ENCODE peak calls at places on chromosomes 16 and 17, in nine cellular contexts. G, B, D, S, L, X, T, R and Z are unnamed samples.

GRCh38 chr17:67244621-67245072 is 349 bp downstream of the HELZ start:
- DNase-seq in B (no peak), G (no peak), S (no peak), T (no peak), D (no peak), L (peak; percentile 43), R (peak; percentile 51), X (peak; percentile 12), Z (peak; percentile 25)

GRCh38 chr16:13883881-13884280 is 36.1 kb upstream of the ERCC4 start:
- DNase-seq in T (no peak), G (no peak), L (no peak), X (no peak), S (no peak), B (no peak), D (no peak), R (no peak), Z (no peak)

GRCh38 chr17:16941072-16941641 is 30.8 kb downstream of the TNFRSF13B start:
- DNase-seq in T (no peak), D (no peak), S (no peak), B (no peak), R (no peak), X (no peak), L (no peak), G (no peak), Z (no peak)

GRCh38 chr17:78890111-78890897 is 12.7 kb downstream of the CEP295NL start:
- DNase-seq in D (no peak), B (no peak), T (peak; percentile 16), L (no peak), G (peak; percentile 52), S (peak; percentile 76), X (no peak), R (peak; percentile 89), Z (no peak)

GRCh38 chr16:1464894-1465566 is 9.8 kb downstream of the CLCN7 start:
- DNase-seq in B (no peak), G (no peak), S (no peak), D (no peak), L (no peak), R (peak; percentile 35), X (no peak), T (no peak), Z (no peak)

GRCh38 chr17:21235921-21236320 is 17.3 kb downstream of the NATD1 start:
- DNase-seq in L (no peak), S (no peak), B (no peak), G (no peak), X (no peak), R (no peak), D (no peak), T (no peak), Z (no peak)

GRCh38 chr16:77307764-77308561 is 108.8 kb downstream of the SYCE1L start:
- DNase-seq in L (no peak), R (no peak), D (no peak), X (no peak), S (no peak), T (no peak), G (no peak), B (peak; percentile 50), Z (no peak)

GRCh38 chr16:56682703-56683397 is 580 bp downstream of the MT1X start:
- DNase-seq in X (no peak), B (no peak), D (no peak), R (no peak), T (no peak), L (peak; percentile 4), G (peak; percentile 7), S (no peak), Z (no peak)

GRCh38 chr17:55763856-55764255 is 13.0 kb downstream of the PCTP start:
- DNase-seq in G (no peak), X (no peak), B (no peak), L (no peak), S (no peak), D (no peak), R (no peak), T (no peak), Z (no peak)

GRCh38 chr17:57730026-57730701 is 14.9 kb downstream of the CCDC182 start:
- DNase-seq in L (no peak), T (no peak), X (no peak), S (no peak), D (no peak), B (no peak), R (no peak), G (no peak), Z (no peak)

GRCh38 chr16:11665071-11665491 is 3.2 kb upstream of the SNN start:
- DNase-seq in R (no peak), S (no peak), X (no peak), B (no peak), D (no peak), L (no peak), G (peak; percentile 76), T (peak; percentile 37), Z (no peak)

GRCh38 chr17:64091116-64091515 is 38.8 kb downstream of the ERN1 start:
- DNase-seq in L (no peak), G (peak; percentile 35), X (no peak), D (no peak), B (peak; percentile 61), T (no peak), R (no peak), S (no peak), Z (no peak)

GRCh38 chr17:64091571-64091970 is 38.4 kb downstream of the ERN1 start:
- DNase-seq in T (no peak), R (no peak), X (no peak), G (no peak), S (no peak), L (no peak), B (no peak), D (no peak), Z (no peak)

GRCh38 chr17:64092111-64092510 is 37.8 kb downstream of the ERN1 start:
- DNase-seq in D (no peak), X (no peak), G (no peak), B (no peak), S (no peak), R (no peak), L (no peak), T (no peak), Z (no peak)

GRCh38 chr17:64087252-64088005 is 42.5 kb downstream of the ERN1 start:
- DNase-seq in X (no peak), R (no peak), D (no peak), L (no peak), T (no peak), G (no peak), B (no peak), S (no peak), Z (no peak)

DNA sequence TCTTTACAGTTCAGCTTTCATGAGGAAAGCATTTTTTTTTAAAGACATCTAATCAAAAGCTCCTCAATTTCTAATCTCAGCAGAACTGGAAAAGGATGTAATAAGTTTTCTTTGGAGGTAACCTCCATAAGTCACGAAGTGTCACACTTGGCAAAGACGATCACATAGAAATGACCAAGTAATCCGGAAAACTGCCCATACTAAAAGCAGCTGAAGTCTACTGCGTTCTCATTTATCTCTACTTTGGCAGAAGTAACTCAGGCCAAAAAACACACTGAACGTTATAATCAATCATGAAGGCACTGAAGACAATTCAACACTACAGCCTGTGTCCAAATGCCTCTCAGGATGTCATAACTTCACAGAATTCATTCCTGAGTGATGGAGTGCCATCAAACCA is 39.8 kb downstream of the ERN1 start:
- DNase-seq in B (no peak), S (no peak), X (no peak), G (no peak), T (no peak), R (no peak), D (no peak), L (no peak), Z (no peak)
- H3K4me1 ChIP-seq in B (peaks cover 5% of the 10 kb centered on the region), S (peaks cover 11% of the 10 kb centered on the region), X (peaks cover 17% of the 10 kb centered on the region), G (peaks cover 66% of the 10 kb centered on the region), T (peaks cover 10% of the 10 kb centered on the region), R (peaks cover 54% of the 10 kb centered on the region), D (peaks cover 22% of the 10 kb centered on the region), L (peaks cover 24% of the 10 kb centered on the region), Z (peaks cover 2% of the 10 kb centered on the region)

DNA sequence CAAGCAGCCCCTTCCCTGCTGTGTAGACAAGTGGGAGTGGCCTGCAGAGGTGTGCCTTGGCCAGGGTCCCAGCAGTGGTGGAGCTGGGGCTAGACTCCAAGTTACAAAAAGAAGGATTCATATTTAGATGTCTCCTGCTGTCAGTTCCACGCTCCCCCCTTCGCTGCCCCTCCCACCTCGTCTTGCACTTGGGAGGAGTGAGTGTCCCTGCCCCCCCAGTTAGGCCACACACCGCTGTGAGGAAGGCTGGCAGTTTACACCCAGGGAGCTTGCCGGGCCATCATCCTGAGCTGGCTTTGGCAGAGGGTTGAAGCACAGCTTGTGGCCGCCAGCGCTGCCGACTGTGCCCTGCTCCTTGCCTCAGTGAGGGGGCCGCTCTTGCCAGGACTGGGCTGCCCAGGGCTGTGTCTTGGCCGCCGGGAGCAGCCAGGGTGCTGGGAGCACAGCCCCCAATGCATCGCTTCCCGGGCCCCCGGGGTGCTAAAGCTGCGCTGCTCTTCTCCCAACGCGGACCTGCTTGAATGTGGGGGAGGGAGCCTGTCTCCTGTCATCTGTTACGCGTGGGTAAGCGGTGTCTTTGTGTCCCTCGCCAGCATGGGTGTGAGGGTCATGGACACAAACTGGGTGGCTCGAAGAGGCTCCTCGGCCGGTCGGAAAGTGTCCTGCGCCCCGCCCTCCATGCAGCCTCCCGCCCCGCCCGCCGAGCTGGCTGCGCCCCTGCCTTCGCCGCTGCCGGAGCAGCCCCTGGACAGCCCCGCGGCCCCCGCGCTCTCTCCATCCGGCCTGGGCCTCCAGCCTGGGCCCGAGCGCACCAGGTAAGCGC is 44.1 kb downstream of the ELAC2 start:
- DNase-seq in X (no peak), T (no peak), B (no peak), S (no peak), L (no peak), R (no peak), D (peak; percentile 10), G (no peak), Z (no peak)
- H3K4me3 ChIP-seq in X (no peak overlapping the region), T (no peak overlapping the region), B (peak overlapping the region; percentile 2), S (no peak overlapping the region), L (no peak overlapping the region), R (peak overlapping the region; percentile 36), D (no peak overlapping the region), G (no peak overlapping the region), Z (no peak overlapping the region)

DNA sequence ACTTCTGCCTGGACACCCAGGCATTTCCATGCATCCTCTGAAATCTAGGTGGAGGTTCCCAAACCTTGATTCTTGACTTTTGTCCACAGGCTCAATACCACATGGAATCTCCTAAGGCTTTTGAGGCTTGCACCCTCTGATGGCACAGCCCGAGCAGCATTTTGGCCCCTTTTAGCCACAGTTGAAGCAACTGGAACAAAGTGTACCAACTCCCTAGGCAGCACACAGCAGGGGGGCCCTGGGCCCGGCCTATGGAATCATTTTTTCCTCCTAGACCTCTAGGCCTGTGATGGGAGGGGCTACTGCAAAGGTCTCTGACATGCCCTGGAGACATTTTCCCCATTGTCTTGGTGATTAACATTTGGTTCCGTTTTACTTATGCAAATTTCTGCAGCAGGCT is 32.0 kb downstream of the ABCC1 start:
- DNase-seq in X (no peak), B (no peak), T (no peak), S (no peak), L (peak; percentile 34), G (peak; percentile 47), D (no peak), R (no peak), Z (no peak)
- H3K4me1 ChIP-seq in X (peaks cover 4% of the 10 kb centered on the region), B (peaks cover 16% of the 10 kb centered on the region), T (peaks cover 2% of the 10 kb centered on the region), S (peaks cover 12% of the 10 kb centered on the region), L (no peaks in the 10 kb centered on the region), G (no peaks in the 10 kb centered on the region), D (no peaks in the 10 kb centered on the region), R (peaks cover 34% of the 10 kb centered on the region), Z (no peaks in the 10 kb centered on the region)

DNA sequence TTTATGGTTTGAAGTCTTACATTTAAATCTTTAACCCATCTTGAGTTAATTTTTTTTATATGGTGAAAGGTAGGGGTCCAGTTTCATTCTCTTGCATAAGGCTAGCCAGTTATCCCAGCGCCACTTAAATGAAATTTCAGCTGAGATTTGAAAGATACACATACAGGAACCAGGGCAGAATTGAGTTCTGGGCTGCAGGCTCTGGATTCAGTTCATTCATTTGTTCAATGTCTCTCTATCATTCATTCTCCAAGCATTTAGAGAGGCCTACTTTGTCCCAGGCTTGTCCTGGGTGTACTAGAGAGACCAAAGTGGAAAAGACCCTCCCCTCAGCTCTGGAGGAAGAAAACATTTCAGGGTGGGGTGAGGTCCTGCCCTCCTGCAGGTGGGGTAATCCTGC is 577 bp upstream of the TRIM72 start:
- DNase-seq in B (no peak), S (no peak), R (no peak), G (no peak), D (no peak), L (no peak), T (no peak), X (no peak), Z (no peak)
- H3K4me3 ChIP-seq in B (no peak overlapping the region), S (no peak overlapping the region), R (no peak overlapping the region), G (no peak overlapping the region), D (no peak overlapping the region), L (no peak overlapping the region), T (no peak overlapping the region), X (no peak overlapping the region), Z (peak overlapping the region; percentile 79)